ENCODE peak calls at places on chromosomes 4 and X, in six cellular contexts. One of them, this sample, is unnamed.
A peak's percentile ranks its signal among the peaks of the same experiment; 100 is the strongest.

GRCh38 chr4:186201535-186202230 is 10.3 kb downstream of the CYP4V2 start:
- DNase-seq in IMR-90: peak; percentile 40
- DNase-seq in upper lobe of right lung: peak; percentile 69
- DNase-seq in mammary epithelial cell: peak; percentile 33
- DNase-seq in lung: no peak
- DNase-seq in tibial artery: no peak
- DNase-seq in this sample: peak; percentile 17

GRCh38 chrX:109839694-109840358 is 106.8 kb upstream of the ACSL4 start:
- DNase-seq in IMR-90: no peak
- DNase-seq in mammary epithelial cell: peak; percentile 51
- DNase-seq in lung: no peak
- DNase-seq in tibial artery: peak; percentile 58
- DNase-seq in upper lobe of right lung: peak; percentile 58
- DNase-seq in this sample: peak; percentile 75

GRCh38 chr4:176709417-176709816 is 83.3 kb downstream of the VEGFC start:
- DNase-seq in upper lobe of right lung: no peak
- DNase-seq in lung: no peak
- DNase-seq in IMR-90: no peak
- DNase-seq in tibial artery: no peak
- DNase-seq in mammary epithelial cell: no peak
- DNase-seq in this sample: no peak

GRCh38 chr4:8351931-8352367 is 82.4 kb downstream of the HTRA3 start:
- DNase-seq in IMR-90: peak; percentile 39
- DNase-seq in upper lobe of right lung: peak; percentile 67
- DNase-seq in mammary epithelial cell: no peak
- DNase-seq in lung: peak; percentile 42
- DNase-seq in tibial artery: peak; percentile 65
- DNase-seq in this sample: no peak

GRCh38 chr4:18850763-18851331 is 829.3 kb upstream of the LCORL start:
- DNase-seq in mammary epithelial cell: no peak
- DNase-seq in lung: no peak
- DNase-seq in IMR-90: no peak
- DNase-seq in tibial artery: no peak
- DNase-seq in upper lobe of right lung: no peak
- DNase-seq in this sample: no peak

GRCh38 chr4:59729321-59729720 is 1470.8 kb upstream of the ADGRL3 start:
- DNase-seq in tibial artery: no peak
- DNase-seq in lung: no peak
- DNase-seq in mammary epithelial cell: no peak
- DNase-seq in upper lobe of right lung: no peak
- DNase-seq in IMR-90: no peak
- DNase-seq in this sample: no peak

GRCh38 chr4:81512945-81513584 is 41.4 kb upstream of the RASGEF1B start:
- DNase-seq in IMR-90: no peak
- DNase-seq in tibial artery: no peak
- DNase-seq in upper lobe of right lung: no peak
- DNase-seq in lung: no peak
- DNase-seq in mammary epithelial cell: no peak
- DNase-seq in this sample: no peak

GRCh38 chr4:114599231-114600065 is 841 bp downstream of the UGT8 start:
- DNase-seq in mammary epithelial cell: peak; percentile 6
- DNase-seq in upper lobe of right lung: peak; percentile 68
- DNase-seq in lung: no peak
- DNase-seq in IMR-90: no peak
- DNase-seq in tibial artery: no peak
- DNase-seq in this sample: peak; percentile 11

GRCh38 chrX:150531467-150531866 is 37.0 kb upstream of the MTM1 start:
- DNase-seq in IMR-90: no peak
- DNase-seq in mammary epithelial cell: no peak
- DNase-seq in tibial artery: peak; percentile 68
- DNase-seq in lung: no peak
- DNase-seq in upper lobe of right lung: no peak
- DNase-seq in this sample: no peak

GRCh38 chr4:118981839-118982381 is 93.3 kb downstream of the SYNPO2 start:
- DNase-seq in IMR-90: peak; percentile 96
- DNase-seq in lung: peak; percentile 71
- DNase-seq in tibial artery: no peak
- DNase-seq in mammary epithelial cell: peak; percentile 79
- DNase-seq in upper lobe of right lung: no peak
- DNase-seq in this sample: peak; percentile 79

GRCh38 chr4:154164931-154165839 is 326.4 kb downstream of the DCHS2 start:
- DNase-seq in mammary epithelial cell: peak; percentile 97
- DNase-seq in tibial artery: peak; percentile 62
- DNase-seq in upper lobe of right lung: no peak
- DNase-seq in IMR-90: peak; percentile 77
- DNase-seq in lung: peak; percentile 63
- DNase-seq in this sample: peak; percentile 98

GRCh38 chr4:82201805-82202636 is 171.8 kb downstream of the HNRNPD start:
- DNase-seq in IMR-90: peak; percentile 27
- DNase-seq in mammary epithelial cell: peak; percentile 29
- DNase-seq in lung: no peak
- DNase-seq in upper lobe of right lung: no peak
- DNase-seq in tibial artery: no peak
- DNase-seq in this sample: peak; percentile 50

GRCh38 chr4:139957986-139958737 is 195.8 kb downstream of the MAML3 start:
- DNase-seq in lung: no peak
- DNase-seq in IMR-90: no peak
- DNase-seq in tibial artery: no peak
- DNase-seq in upper lobe of right lung: no peak
- DNase-seq in mammary epithelial cell: no peak
- DNase-seq in this sample: no peak

GRCh38 chrX:9133426-9133825 is 99.5 kb upstream of the FAM9B start:
- DNase-seq in upper lobe of right lung: no peak
- DNase-seq in IMR-90: peak; percentile 64
- DNase-seq in lung: no peak
- DNase-seq in tibial artery: no peak
- DNase-seq in mammary epithelial cell: no peak
- DNase-seq in this sample: peak; percentile 61

GRCh38 chr4:63370997-63371396 is 1038.3 kb downstream of the TECRL start:
- DNase-seq in tibial artery: no peak
- DNase-seq in lung: no peak
- DNase-seq in upper lobe of right lung: no peak
- DNase-seq in IMR-90: no peak
- DNase-seq in mammary epithelial cell: no peak
- DNase-seq in this sample: no peak

GRCh38 chr4:153541426-153542096 is 75.4 kb downstream of the TMEM131L start:
- DNase-seq in tibial artery: no peak
- DNase-seq in upper lobe of right lung: no peak
- DNase-seq in IMR-90: peak; percentile 95
- DNase-seq in mammary epithelial cell: peak; percentile 90
- DNase-seq in lung: no peak
- DNase-seq in this sample: peak; percentile 46

GRCh38 chr4:137455647-137456321 is 76.5 kb downstream of the PCDH18 start:
- DNase-seq in mammary epithelial cell: no peak
- DNase-seq in upper lobe of right lung: no peak
- DNase-seq in IMR-90: no peak
- DNase-seq in tibial artery: no peak
- DNase-seq in lung: no peak
- DNase-seq in this sample: no peak

GRCh38 chrX:129600981-129601424 is 53.8 kb downstream of the APLN start:
- DNase-seq in mammary epithelial cell: peak; percentile 30
- DNase-seq in tibial artery: no peak
- DNase-seq in IMR-90: peak; percentile 27
- DNase-seq in lung: no peak
- DNase-seq in upper lobe of right lung: no peak
- DNase-seq in this sample: peak; percentile 24

GRCh38 chrX:15714529-15714928 is 23.5 kb upstream of the CA5B start:
- DNase-seq in IMR-90: no peak
- DNase-seq in lung: no peak
- DNase-seq in upper lobe of right lung: no peak
- DNase-seq in tibial artery: no peak
- DNase-seq in mammary epithelial cell: peak; percentile 45
- DNase-seq in this sample: no peak

GRCh38 chr4:6644792-6645530 is 4.5 kb downstream of the MRFAP1 start:
- DNase-seq in upper lobe of right lung: no peak
- DNase-seq in lung: no peak
- DNase-seq in tibial artery: no peak
- DNase-seq in IMR-90: no peak
- DNase-seq in mammary epithelial cell: no peak
- DNase-seq in this sample: no peak

GRCh38 chr4:152255437-152255836 is 280.5 kb downstream of the FBXW7 start:
- DNase-seq in lung: no peak
- DNase-seq in IMR-90: peak; percentile 27
- DNase-seq in tibial artery: no peak
- DNase-seq in mammary epithelial cell: no peak
- DNase-seq in upper lobe of right lung: no peak
- DNase-seq in this sample: peak; percentile 80

GRCh38 chr4:146742416-146742815 is 103.7 kb downstream of the POU4F2 start:
- DNase-seq in upper lobe of right lung: no peak
- DNase-seq in lung: no peak
- DNase-seq in tibial artery: no peak
- DNase-seq in IMR-90: no peak
- DNase-seq in mammary epithelial cell: no peak
- DNase-seq in this sample: no peak

GRCh38 chr4:70670332-70671014 is 4.2 kb upstream of the JCHAIN start:
- DNase-seq in IMR-90: peak; percentile 75
- DNase-seq in lung: no peak
- DNase-seq in tibial artery: no peak
- DNase-seq in mammary epithelial cell: peak; percentile 33
- DNase-seq in upper lobe of right lung: no peak
- DNase-seq in this sample: no peak

DNA sequence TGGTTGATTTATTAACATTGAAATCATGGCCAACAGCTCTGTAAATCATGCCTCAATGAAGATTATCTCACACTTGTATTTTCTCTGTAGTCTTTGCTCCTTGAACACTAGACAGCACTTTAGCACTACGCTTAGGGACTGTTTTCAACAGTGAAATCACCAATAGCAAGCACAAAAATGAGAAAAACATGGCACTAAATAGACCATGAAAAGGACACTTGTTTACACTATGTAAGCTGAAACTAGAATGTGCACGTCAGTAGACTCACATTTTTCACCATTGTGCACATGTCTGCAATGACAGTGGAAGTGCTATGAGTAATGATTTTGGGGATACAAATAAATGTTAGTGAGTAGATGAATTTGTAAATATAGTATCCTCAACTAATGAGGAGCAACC is 3.1 kb downstream of the BMP2K start:
- DNase-seq in mammary epithelial cell: no peak
- DNase-seq in IMR-90: peak; percentile 26
- DNase-seq in lung: no peak
- DNase-seq in upper lobe of right lung: no peak
- DNase-seq in tibial artery: no peak
- DNase-seq in this sample: peak; percentile 40
- H3K4me1 ChIP-seq in mammary epithelial cell: peaks cover 10% of the 10 kb centered on the region
- H3K4me1 ChIP-seq in IMR-90: peaks cover 8% of the 10 kb centered on the region
- H3K4me1 ChIP-seq in lung: peaks cover 24% of the 10 kb centered on the region
- H3K4me1 ChIP-seq in upper lobe of right lung: peaks cover 51% of the 10 kb centered on the region
- H3K4me1 ChIP-seq in tibial artery: peaks cover 8% of the 10 kb centered on the region
- H3K4me1 ChIP-seq in this sample: peaks cover 3% of the 10 kb centered on the region

DNA sequence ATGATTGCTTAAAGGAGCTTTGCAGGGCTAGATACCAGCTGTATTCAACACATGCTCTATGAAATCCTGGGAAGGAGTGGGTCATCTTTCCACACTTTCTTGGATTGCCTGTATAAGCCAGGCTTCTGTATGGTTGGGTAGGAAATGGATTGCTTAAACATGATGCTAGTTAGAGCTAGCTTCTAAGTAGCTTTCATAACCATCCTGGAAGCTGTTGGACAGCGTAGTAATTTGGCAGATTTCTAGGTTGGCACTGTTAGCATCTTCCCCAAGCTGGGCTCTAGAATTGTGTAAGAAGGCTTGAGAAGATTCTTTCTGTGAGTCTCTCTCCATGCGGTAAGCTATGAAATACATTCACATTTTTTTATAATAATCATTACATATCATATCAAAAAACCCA is 127.3 kb downstream of the LINC00632 start:
- DNase-seq in mammary epithelial cell: no peak
- DNase-seq in upper lobe of right lung: no peak
- DNase-seq in IMR-90: no peak
- DNase-seq in tibial artery: no peak
- DNase-seq in lung: no peak
- DNase-seq in this sample: no peak
- H3K4me1 ChIP-seq in mammary epithelial cell: no peaks in the 10 kb centered on the region
- H3K4me1 ChIP-seq in upper lobe of right lung: no peaks in the 10 kb centered on the region
- H3K4me1 ChIP-seq in IMR-90: no peaks in the 10 kb centered on the region
- H3K4me1 ChIP-seq in tibial artery: no peaks in the 10 kb centered on the region
- H3K4me1 ChIP-seq in lung: no peaks in the 10 kb centered on the region
- H3K4me1 ChIP-seq in this sample: no peaks in the 10 kb centered on the region

DNA sequence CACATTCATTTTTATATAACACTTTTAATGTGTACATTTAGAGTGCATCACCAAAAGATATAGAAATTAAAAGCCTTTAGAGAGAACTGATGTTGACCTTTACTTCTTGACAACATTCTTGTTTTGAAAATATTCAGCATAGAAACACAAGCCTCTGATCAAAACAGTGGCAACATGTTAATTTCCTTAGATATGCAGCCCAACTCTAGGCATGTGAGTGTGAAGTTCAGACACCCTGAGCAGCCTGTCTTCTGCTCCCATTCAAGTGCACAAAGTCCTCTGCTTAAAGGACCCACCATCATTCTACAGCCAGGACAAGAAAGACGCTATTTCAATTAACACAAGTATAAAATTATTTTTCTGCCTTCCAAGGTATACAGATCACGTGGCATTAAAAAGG is 60.0 kb downstream of the PPP3CA start:
- DNase-seq in IMR-90: no peak
- DNase-seq in upper lobe of right lung: no peak
- DNase-seq in lung: no peak
- DNase-seq in tibial artery: no peak
- DNase-seq in mammary epithelial cell: no peak
- DNase-seq in this sample: no peak
- H3K4me1 ChIP-seq in IMR-90: peaks cover 3% of the 10 kb centered on the region
- H3K4me1 ChIP-seq in upper lobe of right lung: peaks cover 54% of the 10 kb centered on the region
- H3K4me1 ChIP-seq in lung: peaks cover 19% of the 10 kb centered on the region
- H3K4me1 ChIP-seq in tibial artery: peaks cover 20% of the 10 kb centered on the region
- H3K4me1 ChIP-seq in mammary epithelial cell: no peaks in the 10 kb centered on the region
- H3K4me1 ChIP-seq in this sample: peaks cover 3% of the 10 kb centered on the region

GRCh38 chr4:76208005-76208765 is 5.4 kb downstream of the SCARB2 start:
- DNase-seq in upper lobe of right lung: peak; percentile 78
- DNase-seq in IMR-90: peak; percentile 94
- DNase-seq in lung: peak; percentile 74
- DNase-seq in tibial artery: peak; percentile 89
- DNase-seq in mammary epithelial cell: peak; percentile 85
- DNase-seq in this sample: peak; percentile 97

GRCh38 chr4:76203541-76203940 is 10.1 kb downstream of the SCARB2 start:
- DNase-seq in IMR-90: no peak
- DNase-seq in upper lobe of right lung: no peak
- DNase-seq in mammary epithelial cell: no peak
- DNase-seq in tibial artery: no peak
- DNase-seq in lung: no peak
- DNase-seq in this sample: no peak

GRCh38 chr4:76206222-76206942 is 7.2 kb downstream of the SCARB2 start:
- DNase-seq in tibial artery: no peak
- DNase-seq in upper lobe of right lung: no peak
- DNase-seq in mammary epithelial cell: no peak
- DNase-seq in IMR-90: peak; percentile 58
- DNase-seq in lung: no peak
- DNase-seq in this sample: no peak

GRCh38 chr4:76200771-76201224 is 12.8 kb downstream of the SCARB2 start:
- DNase-seq in lung: peak; percentile 53
- DNase-seq in upper lobe of right lung: no peak
- DNase-seq in IMR-90: no peak
- DNase-seq in tibial artery: no peak
- DNase-seq in mammary epithelial cell: no peak
- DNase-seq in this sample: no peak

DNA sequence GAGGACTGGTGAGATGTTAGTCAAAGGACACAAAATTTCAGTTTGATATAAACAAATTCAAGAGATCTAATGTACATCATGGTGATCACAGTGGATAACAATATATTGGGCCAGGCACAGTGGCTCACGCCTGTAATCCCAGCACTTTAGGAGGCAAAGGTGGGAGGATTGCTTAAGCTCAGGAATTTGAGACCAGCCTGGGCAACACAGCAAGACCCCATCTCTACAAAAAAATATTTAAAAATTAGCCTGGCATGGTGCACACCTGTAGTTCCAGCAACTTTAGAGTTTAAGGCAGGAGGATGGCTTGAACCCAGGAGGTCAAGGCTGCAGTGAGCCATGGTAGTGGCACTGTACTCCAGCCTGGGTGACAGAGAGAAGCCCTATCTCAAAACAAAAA is 8.7 kb downstream of the SCARB2 start:
- DNase-seq in mammary epithelial cell: no peak
- DNase-seq in IMR-90: no peak
- DNase-seq in upper lobe of right lung: no peak
- DNase-seq in tibial artery: no peak
- DNase-seq in lung: no peak
- DNase-seq in this sample: no peak
- H3K4me1 ChIP-seq in mammary epithelial cell: peaks cover 18% of the 10 kb centered on the region
- H3K4me1 ChIP-seq in IMR-90: peaks cover 24% of the 10 kb centered on the region
- H3K4me1 ChIP-seq in upper lobe of right lung: peaks cover 85% of the 10 kb centered on the region
- H3K4me1 ChIP-seq in tibial artery: peaks cover 61% of the 10 kb centered on the region
- H3K4me1 ChIP-seq in lung: peaks cover 33% of the 10 kb centered on the region
- H3K4me1 ChIP-seq in this sample: peaks cover 3% of the 10 kb centered on the region